ENCODE peak calls at places on chromosomes 4 and X, in ten cellular contexts. T, U, P, I, F, Q, V, S, A and X are unnamed samples.

GRCh38 chrX:69109706-69110635 is 55.3 kb downstream of the PJA1 start:
- DNase-seq in I (no peak), T (no peak), F (no peak), S (no peak), P (no peak), V (no peak), A (no peak), Q (peak), U (peak), X (no peak)

GRCh38 chr4:87051121-87051713 is 116.4 kb downstream of the AFF1 start:
- DNase-seq in U (no peak), F (no peak), P (no peak), I (no peak), A (no peak), Q (no peak), V (no peak), S (no peak), T (no peak), X (no peak)

GRCh38 chrX:2549874-2550273 is 49.1 kb upstream of the DHRSX start:
- DNase-seq in I (no peak), S (no peak), T (no peak), Q (no peak), U (peak), P (peak), A (no peak), F (no peak), V (no peak), X (no peak)

GRCh38 chrX:152926923-152927322 is 29.1 kb downstream of the ZNF185 start:
- DNase-seq in Q (no peak), T (no peak), U (no peak), S (no peak), I (no peak), V (no peak), A (no peak), F (no peak), P (no peak), X (no peak)

GRCh38 chr4:62912531-62912930 is 1496.7 kb downstream of the TECRL start:
- DNase-seq in T (no peak), S (no peak), A (no peak), F (no peak), V (no peak), P (peak), Q (no peak), U (peak), I (no peak), X (no peak)

GRCh38 chr4:177308125-177308524 is 1.5 kb upstream of the NEIL3 start:
- DNase-seq in T (no peak), I (no peak), U (no peak), P (no peak), F (no peak), V (no peak), A (no peak), S (no peak), Q (no peak), X (no peak)

GRCh38 chr4:105551968-105552746 is at the start of gene ARHGEF38:
- DNase-seq in P (no peak), U (peak), F (no peak), V (no peak), T (peak), S (no peak), I (no peak), Q (no peak), A (peak), X (peak)

GRCh38 chr4:173538148-173538902 is 8.3 kb upstream of the HAND2 start:
- DNase-seq in T (no peak), I (no peak), V (peak), U (no peak), S (no peak), P (peak), F (no peak), A (peak), Q (no peak), X (peak)

GRCh38 chrX:119187298-119187697 is 48.8 kb upstream of the PGRMC1 start:
- DNase-seq in V (no peak), I (no peak), Q (no peak), F (no peak), P (no peak), S (no peak), T (no peak), U (no peak), A (peak), X (no peak)

GRCh38 chr4:180828455-180829018 is 1414.7 kb upstream of the TENM3 start:
- DNase-seq in A (peak), S (no peak), Q (no peak), V (peak), F (no peak), U (peak), T (no peak), I (no peak), P (peak), X (peak)

GRCh38 chr4:156029691-156030090 is 76.0 kb upstream of the CTSO start:
- DNase-seq in U (no peak), F (no peak), T (no peak), A (no peak), P (no peak), S (no peak), I (no peak), Q (no peak), V (no peak), X (no peak)

GRCh38 chrX:40938418-40938817 is 146.8 kb upstream of the USP9X start:
- DNase-seq in V (no peak), Q (no peak), F (no peak), T (no peak), U (peak), I (no peak), S (no peak), P (no peak), A (no peak), X (no peak)

GRCh38 chr4:4427886-4428285 is 41.0 kb downstream of the NSG1 start:
- DNase-seq in S (no peak), P (no peak), U (no peak), V (no peak), T (no peak), F (no peak), A (no peak), I (no peak), Q (no peak), X (no peak)

GRCh38 chrX:123504630-123505270 is 228.1 kb downstream of the THOC2 start:
- DNase-seq in S (no peak), T (no peak), U (no peak), F (no peak), V (no peak), A (no peak), Q (no peak), P (no peak), I (no peak), X (no peak)

GRCh38 chrX:52363247-52363883 is 5.5 kb upstream of the XAGE2 start:
- DNase-seq in S (no peak), P (no peak), U (peak), A (no peak), I (no peak), V (no peak), T (no peak), F (no peak), Q (no peak), X (no peak)
- H3K4me3 ChIP-seq in S (no peak), P (no peak), U (no peak), A (no peak), I (no peak), V (no peak), T (no peak), F (no peak), Q (no peak), X (no peak)

DNA sequence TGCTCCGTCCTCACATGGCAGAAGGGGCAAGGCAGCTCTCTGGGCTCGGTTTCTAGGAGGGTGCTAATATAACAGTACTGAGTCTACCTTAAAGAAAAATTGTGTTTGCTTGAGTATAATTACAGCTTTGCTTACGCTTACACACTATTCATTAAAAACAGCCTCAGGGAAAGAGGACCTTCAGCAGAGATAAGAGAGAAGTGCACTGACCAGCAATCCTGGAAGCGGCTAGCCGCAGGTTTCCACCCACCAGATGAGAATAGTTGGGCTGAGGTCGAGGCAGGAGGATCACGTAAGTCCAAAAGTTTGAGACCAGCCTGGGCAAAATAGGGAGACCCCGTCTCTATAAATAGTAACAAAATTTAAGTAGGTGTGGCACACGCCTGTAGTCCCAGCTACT is 15.2 kb upstream of the MRFAP1 start:
- DNase-seq in Q (no peak), V (no peak), T (no peak), S (no peak), A (no peak), I (no peak), P (no peak), F (no peak), U (no peak), X (no peak)
- H3K4me3 ChIP-seq in Q (no peak), V (no peak), T (no peak), S (no peak), A (no peak), I (no peak), P (no peak), F (no peak), U (no peak), X (no peak)

GRCh38 chr4:7909966-7910720 is 29.5 kb downstream of the AFAP1 start:
- DNase-seq in P (no peak), S (no peak), F (no peak), T (no peak), Q (peak), I (no peak), A (no peak), V (no peak), U (no peak), X (no peak)
- H3K4me3 ChIP-seq in P (no peak), S (peak), F (no peak), T (no peak), Q (peak), I (peak), A (no peak), V (no peak), U (no peak), X (no peak)

GRCh38 chrX:1468250-1468772 is 15.6 kb upstream of the ASMTL start:
- DNase-seq in V (no peak), T (peak), Q (no peak), I (peak), F (no peak), P (no peak), S (no peak), A (peak), U (no peak), X (no peak)

GRCh38 chrX:1465261-1466231 is 12.8 kb upstream of the ASMTL start:
- DNase-seq in F (no peak), Q (no peak), T (peak), A (no peak), V (no peak), U (no peak), P (no peak), I (peak), S (no peak), X (peak)

GRCh38 chrX:1464282-1465131 is 11.8 kb upstream of the ASMTL start:
- DNase-seq in F (no peak), U (no peak), T (peak), I (peak), V (no peak), P (no peak), A (no peak), S (no peak), Q (no peak), X (no peak)

GRCh38 chrX:1466971-1467561 is 14.4 kb upstream of the ASMTL start:
- DNase-seq in F (no peak), I (peak), U (no peak), P (no peak), Q (no peak), S (no peak), V (no peak), A (peak), T (peak), X (peak)

DNA sequence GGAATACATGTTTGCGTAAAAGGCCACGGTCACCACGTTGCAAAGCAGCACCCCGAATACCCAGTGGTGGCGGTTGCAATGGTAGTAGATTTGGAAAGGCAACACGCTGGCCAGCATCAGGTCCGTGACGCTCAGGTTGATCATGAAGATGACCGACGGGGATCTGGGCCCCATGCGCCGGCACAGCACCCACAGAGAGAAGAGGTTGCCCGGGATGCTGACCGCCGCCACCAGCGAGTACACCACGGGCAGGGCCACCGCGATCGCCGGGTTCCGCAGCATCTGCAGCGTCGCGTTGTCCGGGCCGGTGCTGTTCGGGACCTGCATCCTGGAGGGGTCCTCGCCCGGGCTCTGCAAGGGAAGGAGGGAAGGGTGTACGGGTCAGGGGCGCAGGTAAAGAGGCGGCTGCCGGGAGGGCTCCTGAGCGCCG is 13.5 kb upstream of the ASMTL start:
- DNase-seq in U (no peak), S (no peak), A (no peak), T (peak), V (no peak), Q (no peak), F (no peak), I (peak), P (no peak), X (peak)
- H3K4me3 ChIP-seq in U (no peak), S (no peak), A (no peak), T (no peak), V (no peak), Q (no peak), F (no peak), I (no peak), P (no peak), X (no peak)

GRCh38 chr4:139017861-139018260 is 2.3 kb downstream of the NOCT start:
- DNase-seq in I (no peak), T (no peak), A (no peak), F (no peak), U (no peak), Q (no peak), V (no peak), S (no peak), P (no peak), X (no peak)

GRCh38 chr4:139020384-139020783 is 4.8 kb downstream of the NOCT start:
- DNase-seq in S (no peak), U (no peak), I (no peak), V (no peak), Q (no peak), A (no peak), T (no peak), F (no peak), P (peak), X (no peak)

GRCh38 chr4:139018971-139019758 is 3.6 kb downstream of the NOCT start:
- DNase-seq in F (no peak), P (no peak), U (no peak), A (no peak), T (no peak), S (no peak), I (no peak), V (no peak), Q (no peak), X (no peak)

GRCh38 chr4:139015948-139016451 is 419 bp downstream of the NOCT start:
- DNase-seq in A (peak), U (peak), P (peak), V (no peak), F (no peak), Q (no peak), S (no peak), T (peak), I (no peak), X (peak)

DNA sequence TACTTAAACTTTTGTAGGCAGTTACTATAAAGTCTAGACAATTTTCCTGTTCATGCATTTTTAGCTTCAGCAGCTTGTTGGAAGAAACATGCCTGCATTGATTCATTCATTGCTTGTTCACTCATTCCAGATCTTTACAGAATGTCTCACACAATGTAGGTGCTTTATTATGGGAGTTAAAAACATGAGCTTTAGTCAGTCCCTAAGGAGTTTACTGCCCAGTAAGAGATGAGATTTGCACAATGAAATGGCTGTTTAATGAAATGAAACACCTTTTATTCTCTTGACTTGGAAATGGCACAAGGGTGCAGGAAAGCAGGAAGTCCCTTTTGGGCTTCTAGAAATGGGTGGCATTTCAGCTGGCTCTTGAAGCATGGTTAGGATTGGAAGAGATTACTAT is 2.9 kb downstream of the NOCT start:
- DNase-seq in F (no peak), I (no peak), P (no peak), V (no peak), S (no peak), A (no peak), U (no peak), Q (no peak), T (no peak), X (no peak)
- H3K4me3 ChIP-seq in F (no peak), I (no peak), P (no peak), V (no peak), S (no peak), A (no peak), U (no peak), Q (no peak), T (no peak), X (no peak)

DNA sequence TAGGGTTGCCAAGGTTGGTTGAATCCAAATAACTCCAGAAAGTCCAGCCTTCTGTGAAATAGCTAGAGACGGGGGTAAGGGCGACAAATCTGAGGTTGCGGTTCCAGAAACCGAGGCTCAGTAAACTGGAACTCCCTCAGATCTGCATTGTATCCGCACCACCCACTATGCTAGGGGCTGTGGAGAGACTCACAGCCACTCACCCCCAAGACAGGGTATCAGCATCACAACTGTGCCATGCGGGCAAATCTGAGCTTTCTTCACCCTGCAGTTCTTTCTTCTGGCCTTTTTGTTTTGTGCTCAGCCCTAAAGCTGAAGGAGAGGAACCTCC is 581 bp downstream of the CA5B start:
- DNase-seq in I (no peak), Q (no peak), F (no peak), U (no peak), A (no peak), S (no peak), V (no peak), T (no peak), P (no peak), X (no peak)
- H3K4me3 ChIP-seq in I (peak), Q (peak), F (peak), U (peak), A (peak), S (peak), V (no peak), T (peak), P (peak), X (no peak)

GRCh38 chr4:184955636-184956035 is 62.7 kb upstream of the HELT start:
- DNase-seq in A (no peak), S (no peak), U (no peak), Q (no peak), V (no peak), T (no peak), I (peak), F (no peak), P (no peak), X (no peak)
- H3K4me3 ChIP-seq in A (no peak), S (no peak), U (no peak), Q (no peak), V (no peak), T (no peak), I (no peak), F (no peak), P (no peak), X (no peak)

GRCh38 chrX:154541589-154541895 is 5.1 kb downstream of the G6PD start:
- DNase-seq in A (no peak), P (no peak), U (no peak), F (no peak), Q (no peak), I (no peak), S (no peak), T (no peak), V (no peak), X (no peak)

GRCh38 chrX:154544885-154545284 is 1.8 kb downstream of the G6PD start:
- DNase-seq in P (no peak), I (no peak), T (no peak), A (no peak), S (no peak), U (no peak), V (no peak), Q (no peak), F (no peak), X (no peak)

GRCh38 chrX:154540897-154541535 is 5.6 kb downstream of the G6PD start:
- DNase-seq in Q (no peak), S (no peak), I (no peak), P (no peak), V (no peak), F (no peak), T (peak), A (no peak), U (peak), X (no peak)

GRCh38 chrX:154541896-154542722 is 4.5 kb downstream of the G6PD start:
- DNase-seq in U (peak), Q (peak), S (peak), A (no peak), I (no peak), T (peak), F (peak), V (no peak), P (no peak), X (peak)

GRCh38 chrX:154542723-154543424 is 3.8 kb downstream of the G6PD start:
- DNase-seq in I (no peak), S (no peak), U (no peak), P (no peak), Q (no peak), A (no peak), F (no peak), T (no peak), V (no peak), X (no peak)
- H3K4me3 ChIP-seq in I (no peak), S (peak), U (no peak), P (no peak), Q (no peak), A (no peak), F (peak), T (peak), V (no peak), X (no peak)

DNA sequence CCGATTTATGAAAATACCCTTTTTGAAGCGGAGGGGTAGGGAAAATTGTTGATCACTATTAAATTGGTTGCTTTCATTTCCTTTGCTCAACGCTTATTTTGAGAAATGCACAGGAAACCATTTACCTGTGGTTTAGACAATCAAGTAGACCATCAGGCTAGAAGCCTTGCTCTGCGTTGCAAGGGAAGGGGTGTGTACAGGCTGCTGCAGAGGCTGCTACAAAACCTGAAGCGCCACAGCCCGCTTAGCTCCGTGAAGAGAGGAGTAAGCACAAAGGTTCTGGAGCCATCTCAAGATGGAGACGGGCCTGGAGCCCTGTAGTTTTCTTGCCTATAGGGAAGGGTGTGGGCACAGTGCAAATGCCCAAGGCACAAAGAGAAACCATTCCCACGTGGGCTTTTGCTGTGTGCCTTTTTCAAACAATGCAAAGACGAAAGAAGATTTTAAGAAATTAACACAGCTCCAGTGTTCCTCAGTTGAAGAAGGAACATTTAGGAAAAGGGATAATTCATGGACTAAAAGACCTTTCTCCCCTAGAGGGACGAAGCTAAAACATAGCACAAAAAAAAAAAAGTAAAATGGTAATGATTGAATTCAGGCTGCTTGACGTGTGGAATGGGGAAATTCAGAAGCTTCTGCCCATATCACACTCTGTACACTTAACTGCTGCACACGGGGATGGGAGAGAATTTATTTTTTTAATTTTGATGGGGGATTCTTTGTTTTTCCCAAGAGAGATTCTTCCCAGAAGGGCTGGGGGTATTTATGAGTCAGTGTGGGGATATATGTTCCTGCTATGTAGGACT is 3.5 kb downstream of the TMSB4X start:
- DNase-seq in T (peak), S (no peak), P (peak), A (peak), I (no peak), F (no peak), V (no peak), Q (peak), U (peak), X (peak)
- H3K4me3 ChIP-seq in T (peak), S (peak), P (no peak), A (peak), I (peak), F (peak), V (no peak), Q (peak), U (peak), X (no peak)

GRCh38 chrX:106612403-106612789 is 618 bp downstream of the RADX start:
- DNase-seq in A (no peak), T (no peak), P (peak), Q (no peak), V (no peak), S (no peak), I (no peak), F (no peak), U (peak), X (no peak)
- H3K4me3 ChIP-seq in A (peak), T (peak), P (peak), Q (peak), V (peak), S (peak), I (peak), F (peak), U (peak), X (no peak)